ENCODE peak calls at places on chromosomes 16 and 17, in five cellular contexts. W, D, O, K and F are unnamed samples.

GRCh38 chr16:77213542-77214108 is 14.4 kb downstream of the SYCE1L start:
- DNase-seq in D (no peak), O (no peak), W (peak), K (peak), F (peak)

GRCh38 chr16:78735337-78735736 is 635.9 kb downstream of the WWOX start:
- DNase-seq in W (no peak), K (no peak), O (no peak), D (no peak), F (no peak)

GRCh38 chr17:48568499-48569259 is 9.5 kb downstream of the HOXB4 start:
- DNase-seq in W (no peak), K (peak), O (no peak), D (no peak), F (peak)

GRCh38 chr17:40354191-40355122 is 10.1 kb downstream of the GJD3 start:
- DNase-seq in O (no peak), W (no peak), D (peak), K (no peak), F (no peak)

GRCh38 chr17:28282596-28282995 is 36.4 kb upstream of the TMEM97 start:
- DNase-seq in O (no peak), W (peak), K (peak), D (no peak), F (peak)

GRCh38 chr16:70433456-70434103 is 5.3 kb downstream of the ST3GAL2 start:
- DNase-seq in K (peak), O (peak), D (no peak), W (peak), F (peak)

GRCh38 chr16:2748757-2749455 is 3.5 kb upstream of the SRRM2 start:
- DNase-seq in K (no peak), D (peak), O (no peak), W (no peak), F (no peak)

GRCh38 chr17:6085812-6086211 is 15.6 kb downstream of the WSCD1 start:
- DNase-seq in W (no peak), O (no peak), D (no peak), K (no peak), F (no peak)

GRCh38 chr17:12644623-12645022 is 21.1 kb upstream of the MYOCD start:
- DNase-seq in K (no peak), D (no peak), W (no peak), O (no peak), F (no peak)

GRCh38 chr16:10788665-10789064 is 29.9 kb downstream of the TVP23A start:
- DNase-seq in D (no peak), O (no peak), K (no peak), W (no peak), F (no peak)

GRCh38 chr17:32523017-32523680 is 36.4 kb downstream of the CDK5R1 start:
- DNase-seq in K (no peak), O (no peak), D (no peak), W (no peak), F (no peak)

GRCh38 chr17:7634384-7634783 is 4.4 kb downstream of the SHBG start:
- DNase-seq in D (no peak), W (peak), O (peak), K (peak), F (no peak)

GRCh38 chr17:64174686-64175456 is 44.9 kb upstream of the ERN1 start:
- DNase-seq in D (no peak), O (no peak), W (peak), K (no peak), F (peak)

GRCh38 chr16:31700200-31700529 is 172.5 kb downstream of the AHSP start:
- DNase-seq in K (no peak), D (no peak), O (no peak), W (no peak), F (no peak)

GRCh38 chr16:75244844-75245758 is 6.3 kb downstream of the BCAR1 start:
- DNase-seq in W (peak), D (peak), K (no peak), O (peak), F (peak)
- H3K4me3 ChIP-seq in W (peak), D (no peak), K (no peak), O (peak), F (peak)

GRCh38 chr16:85634747-85635544 is 21.8 kb downstream of the GSE1 start:
- DNase-seq in D (no peak), W (no peak), K (no peak), O (no peak), F (no peak)
- TF ChIP-seq CTCF in D (no peak), W (no peak), K (peak), O (peak), F (no peak)

GRCh38 chr17:9021158-9021984 is at the start of gene NTN1:
- DNase-seq in O (peak), W (peak), D (peak), K (peak), F (peak)

GRCh38 chr17:9024497-9024896 is 3.2 kb downstream of the NTN1 start:
- DNase-seq in O (no peak), W (no peak), D (no peak), K (no peak), F (no peak)

GRCh38 chr17:9022553-9023388 is 1.5 kb downstream of the NTN1 start:
- DNase-seq in O (peak), K (no peak), W (peak), D (peak), F (no peak)

GRCh38 chr17:9021985-9022552 is 759 bp downstream of the NTN1 start:
- DNase-seq in W (peak), O (peak), D (peak), K (peak), F (peak)

GRCh38 chr17:9023389-9024210 is 2.3 kb downstream of the NTN1 start:
- DNase-seq in K (no peak), O (no peak), W (no peak), D (no peak), F (no peak)
- H3K4me3 ChIP-seq in K (no peak), O (peak), W (no peak), D (peak), F (peak)

GRCh38 chr16:25135239-25135878 is 23.8 kb downstream of the LCMT1 start:
- DNase-seq in W (peak), D (no peak), K (peak), O (no peak), F (peak)
- TF ChIP-seq CTCF in W (peak), D (no peak), K (peak), O (no peak), F (peak)

GRCh38 chr16:53664724-53665345 is 38.8 kb downstream of the RPGRIP1L start:
- DNase-seq in D (no peak), W (peak), O (no peak), K (no peak), F (peak)
- H3K4me3 ChIP-seq in D (no peak), W (no peak), O (peak), K (no peak), F (peak)

GRCh38 chr16:74437-75318 is 2.2 kb upstream of the RHBDF1 start:
- DNase-seq in D (no peak), O (no peak), W (no peak), K (no peak), F (no peak)

GRCh38 chr16:72561-73537 is at the start of gene RHBDF1:
- DNase-seq in D (no peak), W (peak), K (peak), O (peak), F (peak)

GRCh38 chr16:75580-76501 is 2.2 kb upstream of the MPG start:
- DNase-seq in W (peak), K (peak), O (peak), D (peak), F (peak)

GRCh38 chr16:71540-72341 is 690 bp downstream of the RHBDF1 start:
- DNase-seq in D (peak), K (peak), W (peak), O (peak), F (peak)

DNA sequence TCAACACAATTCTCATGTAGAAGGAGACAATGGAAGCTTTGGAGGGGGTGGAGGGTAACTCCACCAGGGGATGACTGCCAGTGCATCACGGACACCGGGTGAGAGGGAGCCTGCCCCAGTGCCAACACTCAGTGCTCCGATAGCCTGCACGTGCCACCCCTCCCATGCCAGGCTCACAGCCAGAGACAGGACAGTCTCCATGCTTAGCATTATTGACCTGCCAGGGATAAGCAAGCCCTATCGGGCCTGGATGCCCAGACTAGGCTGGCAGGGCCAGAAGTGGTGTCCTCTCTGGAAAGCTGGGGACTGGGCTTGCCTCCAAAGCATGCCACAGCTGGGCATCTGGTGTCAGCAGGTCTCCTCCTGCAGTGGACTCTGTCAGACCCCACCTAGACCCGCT is 1.6 kb upstream of the RHBDF1 start:
- DNase-seq in K (no peak), W (no peak), D (no peak), O (peak), F (no peak)
- TF ChIP-seq CTCF in K (no peak), W (no peak), D (no peak), O (no peak), F (no peak)

GRCh38 chr16:69307856-69308255 is 3.3 kb upstream of the VPS4A start:
- DNase-seq in W (no peak), O (no peak), D (no peak), K (no peak), F (no peak)
- H3K4me3 ChIP-seq in W (no peak), O (no peak), D (no peak), K (no peak), F (no peak)

GRCh38 chr17:38868968-38869646 is 751 bp upstream of the LASP1 start:
- DNase-seq in K (peak), D (peak), O (peak), W (peak), F (peak)
- TF ChIP-seq CTCF in K (peak), D (no peak), O (peak), W (peak), F (peak)

DNA sequence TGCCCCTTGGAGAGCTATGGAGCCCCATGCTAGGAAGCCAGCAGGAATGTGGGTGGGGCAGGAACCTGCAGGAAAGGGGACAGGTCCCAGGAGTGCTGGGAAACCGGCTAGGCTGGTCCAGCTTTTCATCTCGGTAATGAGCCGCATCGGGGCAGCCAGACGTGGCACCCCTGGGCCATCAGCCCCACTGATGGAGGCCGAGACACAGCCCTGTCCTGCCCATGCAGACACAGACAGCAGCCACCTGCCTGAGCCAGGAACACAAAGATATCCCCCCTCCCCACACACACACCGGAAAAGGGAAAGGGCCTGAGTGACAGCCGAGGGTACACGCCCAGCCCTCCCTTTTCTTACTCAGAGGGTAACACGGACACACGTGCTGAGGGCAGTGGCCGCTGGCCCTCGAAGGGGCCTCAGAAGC is 18.1 kb downstream of the PPL start:
- DNase-seq in D (no peak), W (no peak), O (no peak), K (no peak), F (no peak)
- H3K4me3 ChIP-seq in D (no peak), W (no peak), O (no peak), K (no peak), F (no peak)

GRCh38 chr16:19522369-19523159 is 666 bp upstream of the GDE1 start:
- DNase-seq in O (no peak), D (no peak), K (no peak), W (no peak), F (no peak)

GRCh38 chr16:19523184-19523558 is 571 bp upstream of the CCP110 start:
- DNase-seq in O (no peak), D (no peak), K (no peak), W (no peak), F (no peak)

GRCh38 chr16:19523559-19524355 is at the start of gene CCP110:
- DNase-seq in D (peak), O (peak), W (peak), K (peak), F (peak)

GRCh38 chr16:19520861-19521331 is 1.0 kb downstream of the GDE1 start:
- DNase-seq in K (no peak), O (no peak), W (no peak), D (no peak), F (no peak)

GRCh38 chr16:19521471-19522368 is at the start of gene GDE1:
- DNase-seq in O (peak), W (peak), K (peak), D (peak), F (peak)
- TF ChIP-seq CTCF in O (peak), W (peak), K (peak), D (no peak), F (peak)